ENCODE peak calls at places on chromosomes 5 and 9, in ten cellular contexts. G is fibroblast of the aortic adventitia; I is activated T-helper 9 cell treated with anti-CD3 and anti-CD28 coated beads, Interleukin-2, amount 50 U/mL, for 16 hours; R is ELR; W is left cardiac atrium; L is left lobe of liver; M is occipital lobe; V is SIG-M5; J is heart right ventricle; X is CD4-positive, alpha-beta T cell. O is an unnamed sample.

GRCh38 chr5:175001311-175001710 is 276.9 kb downstream of the MSX2 start:
- DNase-seq in R (no peak), G (no peak), L (no peak), W (no peak), M (no peak), V (no peak), X (no peak), J (no peak), I (no peak), O (no peak)

GRCh38 chr5:134174841-134175839 is 1.6 kb downstream of the SKP1 start:
- DNase-seq in I (no peak), V (no peak), J (no peak), R (peak; percentile 54), X (no peak), W (no peak), L (no peak), G (peak; percentile 71), M (no peak), O (peak; percentile 40)

GRCh38 chr5:139872052-139872766 is 76.6 kb downstream of the PSD2 start:
- DNase-seq in G (no peak), W (no peak), J (no peak), R (no peak), I (no peak), V (no peak), X (no peak), L (no peak), M (no peak), O (no peak)

GRCh38 chr5:80408976-80409926 is 1.4 kb downstream of the ZFYVE16 start:
- DNase-seq in V (no peak), G (peak; percentile 16), L (no peak), M (no peak), W (no peak), I (no peak), X (no peak), J (no peak), R (peak; percentile 27), O (peak; percentile 5)

GRCh38 chr5:74161171-74161570 is 479.4 kb downstream of the ENC1 start:
- DNase-seq in W (no peak), V (no peak), L (no peak), R (peak; percentile 23), X (no peak), M (no peak), G (no peak), I (no peak), J (no peak), O (peak; percentile 54)

GRCh38 chr5:1725641-1726468 is 73.8 kb downstream of the MRPL36 start:
- DNase-seq in L (no peak), J (no peak), M (no peak), I (no peak), V (no peak), W (no peak), G (no peak), R (no peak), X (no peak), O (no peak)

GRCh38 chr9:591292-591691 is 250.2 kb upstream of the DMRT1 start:
- DNase-seq in W (peak; percentile 81), R (no peak), L (no peak), X (no peak), V (no peak), M (no peak), G (peak; percentile 15), I (no peak), J (peak; percentile 55), O (no peak)

GRCh38 chr9:35760651-35761050 is 6.6 kb upstream of the MSMP start:
- DNase-seq in I (no peak), M (no peak), V (no peak), W (peak; percentile 49), X (no peak), J (no peak), L (no peak), R (no peak), G (peak; percentile 66), O (no peak)

GRCh38 chr5:176769911-176770310 is 40.4 kb upstream of the UNC5A start:
- DNase-seq in I (no peak), X (no peak), W (no peak), M (no peak), R (no peak), V (no peak), G (no peak), J (no peak), L (peak; percentile 6), O (no peak)

GRCh38 chr5:169656125-169656990 is 19.3 kb downstream of the DOCK2 start:
- DNase-seq in V (no peak), X (no peak), W (no peak), I (no peak), J (peak; percentile 28), M (no peak), R (peak; percentile 29), G (peak; percentile 16), L (no peak), O (no peak)

GRCh38 chr5:74206571-74207550 is 433.7 kb downstream of the ENC1 start:
- DNase-seq in W (peak; percentile 81), M (peak; percentile 73), J (peak; percentile 65), I (no peak), L (no peak), X (no peak), R (peak; percentile 92), V (no peak), G (peak; percentile 70), O (peak; percentile 90)

GRCh38 chr5:136249678-136250266 is 56.8 kb upstream of the SMIM32 start:
- DNase-seq in L (peak; percentile 60), R (peak; percentile 70), M (peak; percentile 14), W (peak; percentile 59), G (peak; percentile 79), X (no peak), J (peak; percentile 44), V (no peak), I (no peak), O (peak; percentile 74)

GRCh38 chr9:137454506-137455360 is 4.4 kb downstream of the NSMF start:
- DNase-seq in I (no peak), V (no peak), L (peak; percentile 91), W (peak; percentile 49), J (no peak), X (no peak), M (no peak), G (peak; percentile 30), R (no peak), O (peak; percentile 18)

GRCh38 chr5:107284822-107285510 is 385.8 kb downstream of the EFNA5 start:
- DNase-seq in M (peak; percentile 5), V (no peak), I (no peak), R (peak; percentile 66), W (no peak), X (no peak), J (no peak), L (no peak), G (no peak), O (no peak)

GRCh38 chr5:154258531-154259217 is 68.1 kb downstream of the GALNT10 start:
- DNase-seq in L (no peak), M (no peak), J (no peak), W (no peak), V (no peak), R (no peak), X (no peak), I (no peak), G (no peak), O (no peak)

GRCh38 chr5:89399553-89399952 is 516.6 kb upstream of the MEF2C start:
- DNase-seq in W (no peak), R (peak; percentile 30), M (no peak), G (peak; percentile 52), X (no peak), I (no peak), J (no peak), V (no peak), L (no peak), O (peak; percentile 23)

GRCh38 chr9:99870126-99870525 is 36.3 kb upstream of the STX17 start:
- DNase-seq in V (no peak), M (no peak), R (peak; percentile 63), J (no peak), X (no peak), G (no peak), L (no peak), I (no peak), W (no peak), O (peak; percentile 47)

GRCh38 chr9:126463426-126463825 is 136.8 kb downstream of the MVB12B start:
- DNase-seq in V (no peak), G (no peak), X (no peak), R (no peak), I (no peak), J (no peak), L (no peak), M (no peak), W (no peak), O (no peak)

O was measured in AG10803.